ENCODE peak calls at places on chromosomes 7 and 10, in six cellular contexts. U, Z, E, N, F and M are unnamed samples.

GRCh38 chr10:10872035-10872673 is 145.5 kb upstream of the CELF2 start:
- DNase-seq in E (no peak), N (no peak), Z (no peak), F (no peak), U (no peak), M (no peak)

GRCh38 chr10:86151613-86152012 is 215.0 kb downstream of the GRID1 start:
- DNase-seq in Z (no peak), E (no peak), F (no peak), N (no peak), U (no peak), M (no peak)

GRCh38 chr10:98486421-98486820 is 39.7 kb upstream of the HPS1 start:
- DNase-seq in Z (no peak), U (no peak), E (no peak), F (no peak), N (no peak), M (no peak)

GRCh38 chr7:47485640-47486435 is 96.1 kb downstream of the TNS3 start:
- DNase-seq in E (no peak), Z (no peak), N (no peak), F (no peak), U (no peak), M (no peak)

GRCh38 chr7:73308665-73309214 is at the start of gene NSUN5:
- DNase-seq in N (peak), E (peak), U (peak), Z (peak), F (peak), M (peak)

GRCh38 chr7:123355576-123356195 is 155.9 kb upstream of the SLC13A1 start:
- DNase-seq in N (no peak), E (peak), U (peak), F (no peak), Z (no peak), M (no peak)

GRCh38 chr7:74043523-74043951 is 15.6 kb downstream of the ELN start:
- DNase-seq in U (no peak), Z (no peak), E (no peak), F (no peak), N (no peak), M (peak)

GRCh38 chr10:33331020-33331557 is 3.4 kb downstream of the NRP1 start:
- DNase-seq in Z (no peak), E (no peak), N (no peak), F (no peak), U (no peak), M (peak)

GRCh38 chr7:1488016-1488415 is 16.2 kb downstream of the INTS1 start:
- DNase-seq in U (no peak), Z (no peak), F (no peak), N (no peak), E (no peak), M (no peak)

GRCh38 chr7:137882806-137883205 is 36.0 kb upstream of the DGKI start:
- DNase-seq in N (no peak), E (no peak), Z (no peak), F (no peak), U (no peak), M (no peak)

GRCh38 chr10:5443429-5443828 is 31.1 kb downstream of the NET1 start:
- DNase-seq in E (no peak), F (no peak), Z (no peak), N (no peak), U (no peak), M (no peak)

GRCh38 chr7:28178537-28178936 is 2.1 kb downstream of the JAZF1 start:
- DNase-seq in U (no peak), E (no peak), F (no peak), Z (no peak), N (no peak), M (no peak)

GRCh38 chr10:4046030-4046429 is 261.0 kb upstream of the KLF6 start:
- DNase-seq in F (no peak), Z (no peak), U (no peak), N (no peak), E (no peak), M (no peak)

GRCh38 chr10:110461530-110461929 is 36.2 kb upstream of the DUSP5 start:
- DNase-seq in F (no peak), U (no peak), E (no peak), Z (no peak), N (no peak), M (no peak)

GRCh38 chr7:16492513-16493062 is 27.1 kb upstream of the SOSTDC1 start:
- DNase-seq in U (no peak), E (peak), F (no peak), N (no peak), Z (no peak), M (no peak)

GRCh38 chr10:43073721-43074120 is 3.1 kb upstream of the RET start:
- DNase-seq in F (no peak), N (no peak), Z (peak), E (no peak), U (no peak), M (no peak)

GRCh38 chr7:29017666-29018065 is 59.5 kb upstream of the TRIL start:
- DNase-seq in E (no peak), N (no peak), F (no peak), Z (no peak), U (no peak), M (no peak)

GRCh38 chr7:128053023-128053422 is 21.8 kb upstream of the LRRC4 start:
- DNase-seq in E (no peak), Z (no peak), N (no peak), U (no peak), F (no peak), M (no peak)